ENCODE peak calls at places on chromosomes 7 and 10, in four cellular contexts. K, N, Q and E are unnamed samples.

GRCh38 chr7:101140339-101140699 is 13.4 kb downstream of the SERPINE1 start:
- DNase-seq in K (peak; percentile 57), N (no peak), Q (no peak), E (no peak)

GRCh38 chr7:23100697-23101096 is 4.9 kb upstream of the KLHL7 start:
- DNase-seq in K (no peak), N (peak; percentile 74), Q (no peak), E (peak; percentile 51)

GRCh38 chr7:63899691-63900393 is 98.8 kb upstream of the ZNF722 start:
- DNase-seq in K (no peak), N (no peak), Q (no peak), E (no peak)

GRCh38 chr10:124552877-124553276 is 91.3 kb downstream of the LHPP start:
- DNase-seq in K (no peak), N (no peak), Q (no peak), E (no peak)

GRCh38 chr10:110706690-110707098 is 62.6 kb downstream of the RBM20 start:
- DNase-seq in K (peak; percentile 94), N (peak; percentile 81), Q (peak; percentile 30), E (no peak)

GRCh38 chr7:103343332-103343731 is 1.2 kb downstream of the DNAJC2 start:
- DNase-seq in K (no peak), N (no peak), Q (no peak), E (no peak)

GRCh38 chr10:94122247-94122646 is 128.5 kb downstream of the PLCE1 start:
- DNase-seq in K (peak; percentile 29), N (no peak), Q (no peak), E (no peak)

GRCh38 chr10:103820101-103821062 is 35.0 kb downstream of the SH3PXD2A start:
- DNase-seq in K (peak; percentile 60), N (no peak), Q (no peak), E (no peak)

GRCh38 chr10:96921655-96922054 is 89.6 kb downstream of the LCOR start:
- DNase-seq in K (no peak), N (no peak), Q (no peak), E (no peak)

GRCh38 chr7:143255564-143255963 is 7.7 kb upstream of the GSTK1 start:
- DNase-seq in K (no peak), N (no peak), Q (no peak), E (no peak)

GRCh38 chr10:101725296-101725695 is 30.3 kb upstream of the FBXW4 start:
- DNase-seq in K (no peak), N (no peak), Q (no peak), E (no peak)

GRCh38 chr7:135353832-135354231 is 120.2 kb downstream of the STRA8 start:
- DNase-seq in K (no peak), N (no peak), Q (no peak), E (no peak)

GRCh38 chr10:101230185-101230917 is 1.1 kb upstream of the LBX1 start:
- DNase-seq in K (no peak), N (no peak), Q (no peak), E (no peak)

GRCh38 chr7:134042307-134042706 is 84.8 kb upstream of the LRGUK start:
- DNase-seq in K (no peak), N (no peak), Q (no peak), E (no peak)

GRCh38 chr10:22339761-22340361 is 5.4 kb upstream of the SPAG6 start:
- DNase-seq in K (no peak), N (no peak), Q (no peak), E (no peak)

GRCh38 chr7:35630573-35630972 is 64.4 kb downstream of the HERPUD2 start:
- DNase-seq in K (peak; percentile 61), N (no peak), Q (no peak), E (no peak)

GRCh38 chr7:74312418-74313021 is 23.3 kb downstream of the CLIP2 start:
- DNase-seq in K (no peak), N (no peak), Q (no peak), E (no peak)

GRCh38 chr10:44982114-44982460 is 3.5 kb upstream of the DEPP1 start:
- DNase-seq in K (no peak), N (no peak), Q (no peak), E (no peak)

GRCh38 chr7:31887006-31887405 is 183.2 kb downstream of the PDE1C start:
- DNase-seq in K (no peak), N (no peak), Q (no peak), E (no peak)

GRCh38 chr7:23011222-23011924 is 2.6 kb downstream of the HYCC1 start:
- DNase-seq in K (no peak), N (no peak), Q (no peak), E (no peak)

GRCh38 chr7:116167177-116167576 is 43.2 kb upstream of the TES start:
- DNase-seq in K (no peak), N (peak; percentile 50), Q (no peak), E (no peak)

GRCh38 chr7:10889266-10889898 is 84.3 kb upstream of the PHF14 start:
- DNase-seq in K (peak; percentile 51), N (peak; percentile 64), Q (no peak), E (peak; percentile 47)

DNA sequence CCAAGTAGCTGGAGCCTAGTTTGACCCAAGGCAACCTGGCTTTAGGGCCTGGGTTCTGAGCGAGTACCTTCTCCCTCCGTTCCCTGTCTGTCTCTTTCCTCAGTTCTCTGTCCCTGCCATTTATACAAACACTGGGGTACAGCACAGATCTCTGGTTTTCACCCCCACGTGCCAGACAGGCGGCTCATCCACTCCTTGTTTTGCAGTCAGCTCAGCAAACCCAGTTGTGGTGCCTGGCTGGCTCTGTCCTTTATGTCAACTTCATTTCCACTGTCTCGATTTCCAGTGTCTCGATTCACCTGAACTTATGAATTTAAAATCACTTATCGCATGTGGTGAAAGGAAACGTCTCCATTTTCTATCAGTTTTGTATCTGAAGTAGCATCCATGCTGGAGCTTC is 230.8 kb downstream of the FRMD4A start:
- DNase-seq in K (no peak), N (no peak), Q (no peak), E (no peak)
- H3K4ac ChIP-seq in K (no peak overlapping the region), N (no peak overlapping the region), Q (no peak overlapping the region), E (no peak overlapping the region)

GRCh38 chr10:50565301-50566083 is 58.3 kb downstream of the SGMS1 start:
- DNase-seq in K (no peak), N (no peak), Q (no peak), E (no peak)
- H3K56ac ChIP-seq in K (no peak overlapping the region), N (no peak overlapping the region), Q (no peak overlapping the region), E (no peak overlapping the region)

GRCh38 chr10:61869276-61869675 is 32.2 kb upstream of the ARID5B start:
- DNase-seq in K (no peak), N (no peak), Q (no peak), E (no peak)
- H3K4ac ChIP-seq in K (peak overlapping the region; percentile 93), N (no peak overlapping the region), Q (no peak overlapping the region), E (no peak overlapping the region)

DNA sequence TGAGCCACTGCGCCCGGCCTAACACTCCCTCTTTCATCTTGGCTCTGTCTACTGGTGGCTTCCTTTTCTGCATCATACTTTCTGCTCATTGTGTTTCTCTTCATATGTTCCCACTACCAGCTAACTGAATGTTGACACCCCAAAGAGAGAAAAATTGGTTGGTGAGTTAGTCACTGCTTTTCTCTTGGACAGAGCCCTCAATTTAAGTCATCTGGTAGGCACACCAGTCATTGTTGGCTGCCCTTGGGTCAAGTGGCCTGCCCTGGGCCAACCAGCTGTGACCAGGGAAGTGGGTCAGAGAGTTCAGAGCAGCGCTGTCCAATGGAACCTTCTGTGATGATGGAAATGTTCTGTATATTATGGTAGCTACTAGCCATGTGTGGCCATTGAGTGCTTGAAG is 52.0 kb downstream of the GRK5 start:
- DNase-seq in K (no peak), N (no peak), Q (no peak), E (no peak)
- H3K56ac ChIP-seq in K (no peak overlapping the region), N (no peak overlapping the region), Q (no peak overlapping the region), E (no peak overlapping the region)

GRCh38 chr10:121927361-121927840 is 430 bp downstream of the ATE1 start:
- DNase-seq in K (peak; percentile 43), N (peak; percentile 67), Q (peak; percentile 81), E (peak; percentile 53)

GRCh38 chr10:121928528-121928884 is 675 bp upstream of the ATE1 start:
- DNase-seq in K (peak; percentile 23), N (no peak), Q (no peak), E (no peak)

GRCh38 chr10:121926157-121926556 is 1.7 kb downstream of the ATE1 start:
- DNase-seq in K (no peak), N (no peak), Q (no peak), E (no peak)

GRCh38 chr10:121926669-121927360 is 1.0 kb downstream of the ATE1 start:
- DNase-seq in K (no peak), N (no peak), Q (no peak), E (no peak)

DNA sequence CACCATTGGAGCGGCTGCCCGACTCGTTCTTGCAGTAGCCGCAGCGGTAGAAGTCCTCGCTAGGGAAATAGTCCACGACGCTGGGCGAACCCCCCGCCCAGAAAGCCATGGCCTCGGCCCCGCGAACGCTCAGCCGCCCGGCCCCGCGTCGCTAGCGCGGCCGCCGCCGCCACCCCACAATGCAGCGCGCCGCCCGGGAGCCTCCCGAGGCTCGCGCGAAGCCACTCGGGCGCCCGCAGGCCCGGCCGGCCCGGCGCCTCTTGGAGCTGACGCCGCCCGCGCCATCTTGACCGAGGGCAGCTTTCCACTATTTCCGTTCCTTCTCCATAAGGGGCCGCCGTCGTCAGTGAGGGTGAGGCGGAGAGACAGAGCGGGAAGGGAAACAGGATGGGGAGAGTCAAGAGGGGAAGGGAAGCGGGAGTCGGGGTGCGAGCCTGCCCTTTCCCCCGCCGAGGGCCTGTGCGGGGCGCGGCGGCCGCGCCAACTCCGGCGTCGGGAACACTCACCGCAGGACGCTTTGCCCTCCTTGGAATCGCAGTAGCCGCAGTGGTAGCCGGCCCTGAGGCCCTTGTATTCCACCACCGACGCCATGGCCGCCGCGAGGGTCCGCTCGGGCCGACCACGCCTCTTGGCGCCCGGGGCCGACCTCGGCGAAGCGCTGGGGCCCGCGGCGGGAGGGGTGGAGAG is at the start of gene ATE1:
- DNase-seq in K (peak; percentile 88), N (peak; percentile 97), Q (peak; percentile 91), E (peak; percentile 91)
- H3K4ac ChIP-seq in K (peak within 1 kb of the TSS; percentile 83), N (peak within 1 kb of the TSS; percentile 74), Q (no peak within 1 kb of the TSS), E (no peak within 1 kb of the TSS)